ENCODE peak calls at places on chromosome 3, in six cellular contexts. I is MM.1S, S is endodermal cell, L is ovary, T is transverse colon, G is sigmoid colon. R is an unnamed sample.

GRCh38 chr3:9402410-9403228 is 5.2 kb downstream of the SETD5 start:
- DNase-seq in I (no peak), G (no peak), T (peak; percentile 74), S (peak; percentile 96), L (peak; percentile 54), R (no peak)

GRCh38 chr3:88034876-88035275 is 23.9 kb downstream of the CGGBP1 start:
- DNase-seq in G (no peak), S (no peak), T (no peak), L (no peak), I (no peak), R (no peak)

GRCh38 chr3:184335661-184336483 is 1.5 kb upstream of the FAM131A start:
- DNase-seq in L (peak; percentile 94), I (peak; percentile 78), S (peak; percentile 98), G (peak; percentile 94), T (peak; percentile 92), R (peak; percentile 79)

GRCh38 chr3:151047636-151048035 is 37.8 kb upstream of the MED12L start:
- DNase-seq in L (no peak), S (no peak), G (no peak), I (no peak), T (no peak), R (no peak)

GRCh38 chr3:24119321-24119751 is 174.2 kb downstream of the NR1D2 start:
- DNase-seq in I (no peak), G (no peak), S (no peak), L (no peak), T (no peak), R (peak; percentile 25)

GRCh38 chr3:159882784-159883779 is 105.6 kb upstream of the IL12A start:
- DNase-seq in G (no peak), T (no peak), S (no peak), I (no peak), L (no peak), R (peak; percentile 46)

GRCh38 chr3:123021986-123022510 is 5.5 kb downstream of the SEMA5B start:
- DNase-seq in L (no peak), G (no peak), I (no peak), T (no peak), S (no peak), R (no peak)

GRCh38 chr3:114727373-114727772 is 419.7 kb downstream of the ZBTB20 start:
- DNase-seq in G (no peak), I (no peak), S (no peak), T (no peak), L (no peak), R (no peak)

GRCh38 chr3:159881208-159881607 is 107.4 kb upstream of the IL12A start:
- DNase-seq in S (no peak), T (no peak), G (no peak), L (no peak), I (no peak), R (no peak)

GRCh38 chr3:128334086-128334650 is 132.5 kb downstream of the DNAJB8 start:
- DNase-seq in T (no peak), L (peak; percentile 10), G (peak; percentile 42), I (no peak), S (no peak), R (no peak)

GRCh38 chr3:9727041-9727595 is 4.4 kb upstream of the BRPF1 start:
- DNase-seq in S (peak; percentile 91), G (no peak), T (no peak), L (no peak), I (peak; percentile 61), R (no peak)

GRCh38 chr3:133662256-133662773 is 574 bp upstream of the TOPBP1 start:
- DNase-seq in L (no peak), G (no peak), S (peak; percentile 50), T (no peak), I (peak; percentile 60), R (no peak)

GRCh38 chr3:40324621-40325020 is 15.1 kb downstream of the EIF1B start:
- DNase-seq in L (no peak), G (no peak), I (no peak), S (no peak), T (no peak), R (no peak)

GRCh38 chr3:21256932-21257331 is 494.1 kb downstream of the ZNF385D start:
- DNase-seq in L (no peak), G (no peak), S (no peak), I (no peak), T (no peak), R (no peak)

GRCh38 chr3:35709691-35710090 is 70.4 kb downstream of the ARPP21 start:
- DNase-seq in G (no peak), L (no peak), T (no peak), I (no peak), S (no peak), R (no peak)

GRCh38 chr3:188309437-188310269 is 155.7 kb downstream of the LPP start:
- DNase-seq in G (no peak), T (no peak), S (no peak), I (peak; percentile 75), L (no peak), R (no peak)

GRCh38 chr3:69865920-69866679 is 126.8 kb downstream of the MITF start:
- DNase-seq in T (peak; percentile 11), L (peak; percentile 18), S (peak; percentile 57), G (peak; percentile 64), I (no peak), R (peak; percentile 24)

GRCh38 chr3:30233924-30234666 is 372.3 kb upstream of the TGFBR2 start:
- DNase-seq in G (no peak), L (no peak), S (no peak), I (no peak), T (no peak), R (no peak)

GRCh38 chr3:33440328-33440577 is at the start of gene UBP1:
- DNase-seq in T (peak; percentile 100), S (no peak), G (no peak), L (peak; percentile 99), I (no peak), R (no peak)

GRCh38 chr3:34301313-34301712 is 502.9 kb downstream of the PDCD6IP start:
- DNase-seq in T (no peak), I (no peak), G (no peak), L (no peak), S (no peak), R (no peak)

GRCh38 chr3:48656061-48656840 is 6.4 kb downstream of the CELSR3 start:
- DNase-seq in I (peak; percentile 79), L (peak; percentile 89), S (peak; percentile 97), G (peak; percentile 89), T (peak; percentile 79), R (peak; percentile 46)

GRCh38 chr3:72171946-72172345 is 387.0 kb upstream of the PROK2 start:
- DNase-seq in G (no peak), T (no peak), I (no peak), S (no peak), L (peak; percentile 73), R (peak; percentile 21)

GRCh38 chr3:125175321-125176078 is 37.0 kb downstream of the SLC12A8 start:
- DNase-seq in I (no peak), G (no peak), S (no peak), L (no peak), T (no peak), R (no peak)

GRCh38 chr3:190370369-190370768 is 17.6 kb upstream of the CLDN16 start:
- DNase-seq in I (no peak), G (no peak), T (no peak), L (no peak), S (no peak), R (no peak)

GRCh38 chr3:190369701-190370295 is 18.2 kb upstream of the CLDN16 start:
- DNase-seq in L (no peak), I (no peak), G (no peak), S (no peak), T (no peak), R (no peak)

GRCh38 chr3:190375250-190375649 is 12.7 kb upstream of the CLDN16 start:
- DNase-seq in T (no peak), L (no peak), I (no peak), G (no peak), S (no peak), R (no peak)

GRCh38 chr3:190368871-190369270 is 19.1 kb upstream of the CLDN16 start:
- DNase-seq in T (no peak), G (no peak), S (no peak), L (no peak), I (no peak), R (no peak)

GRCh38 chr3:190371152-190371551 is 16.8 kb upstream of the CLDN16 start:
- DNase-seq in G (no peak), L (no peak), T (no peak), S (no peak), I (no peak), R (no peak)
- H3K4me1 ChIP-seq in G (no peaks in the 10 kb centered on the region), L (no peaks in the 10 kb centered on the region), T (peaks cover 8% of the 10 kb centered on the region), S (peaks cover 6% of the 10 kb centered on the region), I (no peaks in the 10 kb centered on the region), R (no peaks in the 10 kb centered on the region)

GRCh38 chr3:105876745-105877624 is 8.2 kb upstream of the CBLB start:
- DNase-seq in T (no peak), I (no peak), S (no peak), L (no peak), G (no peak), R (no peak)
- H3K4me1 ChIP-seq in T (peaks cover 26% of the 10 kb centered on the region), I (no peaks in the 10 kb centered on the region), S (no peaks in the 10 kb centered on the region), L (no peaks in the 10 kb centered on the region), G (no peaks in the 10 kb centered on the region), R (no peaks in the 10 kb centered on the region)

GRCh38 chr3:13261908-13262307 is 158.2 kb downstream of the NUP210 start:
- DNase-seq in S (no peak), G (no peak), L (no peak), I (no peak), T (no peak), R (no peak)

GRCh38 chr3:13259831-13260230 is 160.3 kb downstream of the NUP210 start:
- DNase-seq in L (no peak), T (no peak), I (no peak), S (no peak), G (no peak), R (no peak)

GRCh38 chr3:13261104-13261800 is 158.9 kb downstream of the NUP210 start:
- DNase-seq in T (no peak), G (no peak), I (no peak), S (no peak), L (no peak), R (no peak)

GRCh38 chr3:13258986-13259514 is 161.1 kb downstream of the NUP210 start:
- DNase-seq in S (no peak), T (no peak), L (no peak), G (no peak), I (no peak), R (no peak)

DNA sequence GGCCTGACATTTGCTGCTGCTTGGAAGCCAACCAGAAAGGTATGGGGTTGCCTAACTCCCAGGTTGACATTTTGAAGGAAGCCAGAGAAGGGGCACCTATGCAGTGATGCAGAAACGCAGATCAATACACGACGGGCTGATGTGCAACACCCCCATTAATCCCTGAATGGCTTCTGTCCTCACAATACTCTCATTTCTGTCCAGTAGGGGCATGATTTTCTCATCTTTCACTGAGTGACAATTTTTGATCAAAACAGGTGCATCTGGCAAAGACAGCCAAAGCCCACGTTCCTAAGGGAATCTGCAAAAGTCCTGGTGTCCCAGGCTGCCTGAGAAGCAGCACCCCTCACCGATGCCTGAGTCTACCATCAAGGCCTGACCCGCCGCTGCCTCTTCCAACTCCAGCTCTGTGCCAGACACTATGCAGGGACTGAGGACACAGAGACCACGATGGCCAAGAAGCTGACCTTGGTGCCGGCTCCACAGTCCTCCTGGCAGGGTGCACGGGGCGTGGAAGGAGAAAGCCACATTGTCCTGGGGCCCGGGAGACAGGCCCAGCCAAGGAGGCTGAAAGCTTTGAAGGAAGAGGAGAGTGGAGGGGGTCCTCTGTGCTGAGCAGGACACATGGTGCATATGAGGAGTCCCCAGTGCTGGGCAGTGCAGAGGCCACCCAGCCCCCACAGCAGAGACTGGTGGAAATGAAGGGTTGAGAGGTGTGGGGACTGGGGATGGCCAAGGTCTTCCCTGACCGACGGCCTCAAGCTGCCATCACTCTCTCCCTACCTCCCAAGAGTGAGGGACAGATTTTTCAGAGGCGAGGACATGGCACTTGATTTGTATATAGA is 159.6 kb downstream of the NUP210 start:
- DNase-seq in I (no peak), L (no peak), G (no peak), S (no peak), T (no peak), R (no peak)
- H3K4me1 ChIP-seq in I (no peaks in the 10 kb centered on the region), L (no peaks in the 10 kb centered on the region), G (no peaks in the 10 kb centered on the region), S (no peaks in the 10 kb centered on the region), T (no peaks in the 10 kb centered on the region), R (peaks cover 11% of the 10 kb centered on the region)

GRCh38 chr3:11593318-11594034 is 50.2 kb downstream of the VGLL4 start:
- DNase-seq in S (peak; percentile 62), I (no peak), L (no peak), T (no peak), G (no peak), R (no peak)
- H3K4me1 ChIP-seq in S (peaks cover 39% of the 10 kb centered on the region), I (no peaks in the 10 kb centered on the region), L (peaks cover 46% of the 10 kb centered on the region), T (peaks cover 57% of the 10 kb centered on the region), G (peaks cover 62% of the 10 kb centered on the region), R (peaks cover 68% of the 10 kb centered on the region)